ENCODE peak calls at places on chromosome 6, in nine cellular contexts. L, N, U, F, Q, X, C, H and P are unnamed samples.

GRCh38 chr6:158564243-158565121 is 4.6 kb downstream of the TMEM181 start:
- DNase-seq in X (no peak), C (no peak), L (no peak), H (peak), F (no peak), U (no peak), N (no peak), Q (no peak), P (no peak)

GRCh38 chr6:40312213-40313015 is 274.8 kb downstream of the LRFN2 start:
- DNase-seq in N (peak), U (peak), L (peak), C (no peak), H (no peak), F (no peak), Q (no peak), X (no peak), P (peak)

GRCh38 chr6:141261016-141261671 is 871.6 kb upstream of the GJE1 start:
- DNase-seq in N (no peak), X (no peak), F (no peak), U (no peak), C (no peak), Q (no peak), L (no peak), H (no peak), P (peak)

GRCh38 chr6:139765825-139766285 is 391.4 kb upstream of the CITED2 start:
- DNase-seq in L (no peak), H (no peak), N (peak), C (no peak), X (no peak), U (peak), Q (no peak), F (peak), P (no peak)

GRCh38 chr6:163149535-163149848 is 265.0 kb upstream of the QKI start:
- DNase-seq in F (no peak), X (no peak), N (no peak), L (no peak), H (no peak), Q (no peak), C (no peak), U (no peak), P (no peak)

GRCh38 chr6:127971386-127971785 is 70.5 kb upstream of the THEMIS start:
- DNase-seq in N (peak), L (no peak), Q (no peak), U (no peak), C (no peak), H (no peak), X (no peak), F (no peak), P (no peak)

GRCh38 chr6:92683769-92684168 is 735.6 kb downstream of the EPHA7 start:
- DNase-seq in Q (no peak), U (no peak), N (no peak), C (no peak), X (no peak), H (no peak), F (no peak), L (no peak), P (no peak)

GRCh38 chr6:169895000-169895759 is 143.8 kb downstream of the ERMARD start:
- DNase-seq in X (no peak), F (no peak), L (no peak), C (no peak), N (no peak), Q (no peak), H (no peak), U (no peak), P (no peak)

GRCh38 chr6:108080010-108080780 is 5.7 kb upstream of the OSTM1 start:
- DNase-seq in X (no peak), H (no peak), C (no peak), L (no peak), Q (no peak), U (peak), F (no peak), N (peak), P (no peak)

GRCh38 chr6:108837236-108837971 is 10.8 kb upstream of the ARMC2 start:
- DNase-seq in F (no peak), Q (no peak), X (no peak), N (no peak), U (no peak), C (no peak), H (no peak), L (no peak), P (no peak)

GRCh38 chr6:10363911-10364310 is 51.0 kb downstream of the TFAP2A start:
- DNase-seq in H (no peak), F (no peak), L (no peak), U (no peak), X (no peak), C (no peak), Q (no peak), N (no peak), P (no peak)

GRCh38 chr6:133241901-133242760 is 974 bp downstream of the EYA4 start:
- DNase-seq in L (no peak), F (no peak), H (peak), N (no peak), X (no peak), Q (no peak), U (peak), C (no peak), P (peak)

GRCh38 chr6:137155830-137156229 is 17.6 kb downstream of the IL22RA2 start:
- DNase-seq in C (no peak), F (peak), H (peak), L (no peak), N (peak), U (peak), Q (peak), X (no peak), P (no peak)

GRCh38 chr6:34249469-34250370 is 914 bp upstream of the SMIM29 start:
- DNase-seq in F (no peak), X (no peak), L (no peak), Q (no peak), C (no peak), U (no peak), N (no peak), H (no peak), P (no peak)

GRCh38 chr6:36056178-36056577 is 28.6 kb downstream of the MAPK14 start:
- DNase-seq in N (no peak), X (no peak), L (no peak), F (no peak), H (no peak), C (no peak), U (no peak), Q (no peak), P (no peak)

GRCh38 chr6:32187009-32187709 is 2.8 kb downstream of the PBX2 start:
- DNase-seq in N (no peak), X (no peak), F (no peak), L (no peak), C (no peak), Q (no peak), U (no peak), H (no peak), P (no peak)

GRCh38 chr6:21164768-21165326 is 428.7 kb upstream of the SOX4 start:
- DNase-seq in L (no peak), F (no peak), U (peak), X (no peak), C (no peak), H (no peak), N (peak), Q (no peak), P (no peak)

GRCh38 chr6:52208612-52209011 is 22.4 kb downstream of the IL17A start:
- DNase-seq in X (no peak), Q (no peak), C (no peak), F (no peak), N (no peak), L (no peak), H (no peak), U (no peak), P (no peak)

GRCh38 chr6:27795697-27796494 is 116.3 kb downstream of the OR2B2 start:
- DNase-seq in Q (peak), L (peak), U (peak), H (peak), C (no peak), X (peak), N (peak), F (peak), P (peak)

GRCh38 chr6:32790306-32790705 is 26.5 kb downstream of the HLA-DOB start:
- DNase-seq in N (peak), L (no peak), C (no peak), H (no peak), U (no peak), Q (no peak), X (no peak), F (no peak), P (no peak)